ENCODE peak calls at places on chromosome 11, in four cellular contexts. One of them, this sample, is unnamed.

GRCh38 chr11:78037056-78037455 is 14.0 kb upstream of the KCTD14 start:
- DNase-seq in upper lobe of right lung: peak; percentile 77
- DNase-seq in NCI-H226: peak; percentile 45
- DNase-seq in HTR-8/SVneo: no peak
- DNase-seq in this sample: no peak

GRCh38 chr11:125072210-125072960 is 9.3 kb downstream of the SLC37A2 start:
- DNase-seq in NCI-H226: no peak
- DNase-seq in upper lobe of right lung: peak; percentile 55
- DNase-seq in HTR-8/SVneo: no peak
- DNase-seq in this sample: no peak

GRCh38 chr11:102780491-102780918 is at the start of gene MMP10:
- DNase-seq in NCI-H226: peak; percentile 74
- DNase-seq in HTR-8/SVneo: peak; percentile 71
- DNase-seq in upper lobe of right lung: no peak
- DNase-seq in this sample: no peak

GRCh38 chr11:132134322-132134721 is 763.9 kb downstream of the NTM start:
- DNase-seq in upper lobe of right lung: no peak
- DNase-seq in HTR-8/SVneo: no peak
- DNase-seq in NCI-H226: no peak
- DNase-seq in this sample: no peak

GRCh38 chr11:61820174-61820573 is 3.4 kb upstream of the FADS1 start:
- DNase-seq in upper lobe of right lung: no peak
- DNase-seq in HTR-8/SVneo: no peak
- DNase-seq in NCI-H226: peak; percentile 56
- DNase-seq in this sample: no peak

GRCh38 chr11:130166457-130166784 is 6.8 kb downstream of the ST14 start:
- DNase-seq in upper lobe of right lung: no peak
- DNase-seq in HTR-8/SVneo: peak; percentile 82
- DNase-seq in NCI-H226: peak; percentile 96
- DNase-seq in this sample: no peak

GRCh38 chr11:87421422-87421821 is 383.7 kb downstream of the TMEM135 start:
- DNase-seq in upper lobe of right lung: no peak
- DNase-seq in NCI-H226: peak; percentile 65
- DNase-seq in HTR-8/SVneo: peak; percentile 66
- DNase-seq in this sample: no peak

GRCh38 chr11:108890482-108891092 is 225.7 kb downstream of the DDX10 start:
- DNase-seq in NCI-H226: no peak
- DNase-seq in upper lobe of right lung: no peak
- DNase-seq in HTR-8/SVneo: no peak
- DNase-seq in this sample: no peak

GRCh38 chr11:16818284-16818683 is 79.8 kb downstream of the C11orf58 start:
- DNase-seq in upper lobe of right lung: no peak
- DNase-seq in HTR-8/SVneo: no peak
- DNase-seq in NCI-H226: no peak
- DNase-seq in this sample: no peak

GRCh38 chr11:104918113-104918824 is 20.0 kb upstream of the CASP12 start:
- DNase-seq in HTR-8/SVneo: peak; percentile 6
- DNase-seq in NCI-H226: peak; percentile 44
- DNase-seq in upper lobe of right lung: no peak
- DNase-seq in this sample: no peak

GRCh38 chr11:1153951-1154487 is 3.7 kb upstream of the MUC5AC start:
- DNase-seq in NCI-H226: peak; percentile 98
- DNase-seq in HTR-8/SVneo: peak; percentile 94
- DNase-seq in upper lobe of right lung: peak; percentile 66
- DNase-seq in this sample: no peak

GRCh38 chr11:20397281-20397680 is 9.8 kb downstream of the PRMT3 start:
- DNase-seq in HTR-8/SVneo: peak; percentile 23
- DNase-seq in NCI-H226: no peak
- DNase-seq in upper lobe of right lung: no peak
- DNase-seq in this sample: no peak

GRCh38 chr11:86070435-86071056 is 1.7 kb upstream of the PICALM start:
- DNase-seq in HTR-8/SVneo: no peak
- DNase-seq in upper lobe of right lung: no peak
- DNase-seq in NCI-H226: peak; percentile 75
- DNase-seq in this sample: no peak

GRCh38 chr11:116637766-116638165 is 135.0 kb downstream of the BUD13 start:
- DNase-seq in HTR-8/SVneo: no peak
- DNase-seq in upper lobe of right lung: no peak
- DNase-seq in NCI-H226: no peak
- DNase-seq in this sample: no peak